ENCODE peak calls at places on chromosomes 5 and 9, in nine cellular contexts. One of them, this sample, is unnamed.

GRCh38 chr5:81768960-81769452 is 18.1 kb upstream of the SSBP2 start:
- DNase-seq in GM06990: no peak
- DNase-seq in CD4-positive, alpha-beta memory T cell: no peak
- DNase-seq in kidney: no peak
- DNase-seq in adipocyte: peak; percentile 80
- DNase-seq in mammary epithelial cell: peak; percentile 90
- DNase-seq in upper lobe of right lung: no peak
- DNase-seq in right atrium auricular region: no peak
- DNase-seq in left lung: no peak
- DNase-seq in this sample: no peak

GRCh38 chr5:98398465-98398864 is 375.0 kb upstream of the RGMB start:
- DNase-seq in GM06990: no peak
- DNase-seq in adipocyte: no peak
- DNase-seq in upper lobe of right lung: no peak
- DNase-seq in right atrium auricular region: no peak
- DNase-seq in left lung: no peak
- DNase-seq in CD4-positive, alpha-beta memory T cell: no peak
- DNase-seq in kidney: no peak
- DNase-seq in mammary epithelial cell: no peak
- DNase-seq in this sample: no peak

GRCh38 chr5:88660326-88660946 is 222.5 kb downstream of the MEF2C start:
- DNase-seq in mammary epithelial cell: peak; percentile 49
- DNase-seq in upper lobe of right lung: no peak
- DNase-seq in adipocyte: no peak
- DNase-seq in kidney: peak; percentile 59
- DNase-seq in CD4-positive, alpha-beta memory T cell: no peak
- DNase-seq in left lung: peak; percentile 55
- DNase-seq in right atrium auricular region: no peak
- DNase-seq in GM06990: no peak
- DNase-seq in this sample: no peak

GRCh38 chr5:150034677-150035076 is 34.1 kb downstream of the HMGXB3 start:
- DNase-seq in kidney: no peak
- DNase-seq in left lung: no peak
- DNase-seq in GM06990: no peak
- DNase-seq in CD4-positive, alpha-beta memory T cell: no peak
- DNase-seq in mammary epithelial cell: no peak
- DNase-seq in right atrium auricular region: no peak
- DNase-seq in upper lobe of right lung: no peak
- DNase-seq in adipocyte: peak; percentile 71
- DNase-seq in this sample: no peak

GRCh38 chr9:137982132-137982666 is 104.6 kb downstream of the CACNA1B start:
- DNase-seq in kidney: no peak
- DNase-seq in CD4-positive, alpha-beta memory T cell: no peak
- DNase-seq in mammary epithelial cell: peak; percentile 15
- DNase-seq in GM06990: no peak
- DNase-seq in upper lobe of right lung: no peak
- DNase-seq in adipocyte: no peak
- DNase-seq in left lung: no peak
- DNase-seq in right atrium auricular region: no peak
- DNase-seq in this sample: no peak

GRCh38 chr9:35566417-35566816 is 38.6 kb upstream of the TESK1 start:
- DNase-seq in left lung: no peak
- DNase-seq in kidney: no peak
- DNase-seq in right atrium auricular region: no peak
- DNase-seq in upper lobe of right lung: no peak
- DNase-seq in adipocyte: peak; percentile 50
- DNase-seq in CD4-positive, alpha-beta memory T cell: no peak
- DNase-seq in GM06990: no peak
- DNase-seq in mammary epithelial cell: no peak
- DNase-seq in this sample: no peak

GRCh38 chr9:110835404-110835803 is 166.8 kb downstream of the MUSK start:
- DNase-seq in adipocyte: peak; percentile 81
- DNase-seq in GM06990: no peak
- DNase-seq in right atrium auricular region: no peak
- DNase-seq in kidney: no peak
- DNase-seq in upper lobe of right lung: no peak
- DNase-seq in left lung: no peak
- DNase-seq in mammary epithelial cell: peak; percentile 9
- DNase-seq in CD4-positive, alpha-beta memory T cell: no peak
- DNase-seq in this sample: no peak

GRCh38 chr5:15290953-15291352 is 209.0 kb upstream of the FBXL7 start:
- DNase-seq in mammary epithelial cell: no peak
- DNase-seq in upper lobe of right lung: no peak
- DNase-seq in CD4-positive, alpha-beta memory T cell: no peak
- DNase-seq in left lung: no peak
- DNase-seq in GM06990: no peak
- DNase-seq in kidney: no peak
- DNase-seq in right atrium auricular region: no peak
- DNase-seq in adipocyte: no peak
- DNase-seq in this sample: no peak

GRCh38 chr9:2125909-2126308 is 110.8 kb downstream of the SMARCA2 start:
- DNase-seq in right atrium auricular region: no peak
- DNase-seq in mammary epithelial cell: no peak
- DNase-seq in CD4-positive, alpha-beta memory T cell: no peak
- DNase-seq in kidney: no peak
- DNase-seq in left lung: no peak
- DNase-seq in upper lobe of right lung: no peak
- DNase-seq in GM06990: peak; percentile 26
- DNase-seq in adipocyte: no peak
- DNase-seq in this sample: no peak

GRCh38 chr5:1752881-1753280 is 46.8 kb downstream of the MRPL36 start:
- DNase-seq in left lung: peak; percentile 54
- DNase-seq in GM06990: no peak
- DNase-seq in upper lobe of right lung: peak; percentile 53
- DNase-seq in right atrium auricular region: no peak
- DNase-seq in adipocyte: no peak
- DNase-seq in mammary epithelial cell: no peak
- DNase-seq in kidney: peak; percentile 23
- DNase-seq in CD4-positive, alpha-beta memory T cell: no peak
- DNase-seq in this sample: no peak

GRCh38 chr5:127813633-127814171 is 110.5 kb downstream of the CCDC192 start:
- DNase-seq in adipocyte: peak; percentile 84
- DNase-seq in mammary epithelial cell: peak; percentile 71
- DNase-seq in left lung: no peak
- DNase-seq in GM06990: no peak
- DNase-seq in upper lobe of right lung: no peak
- DNase-seq in right atrium auricular region: no peak
- DNase-seq in CD4-positive, alpha-beta memory T cell: no peak
- DNase-seq in kidney: no peak
- DNase-seq in this sample: no peak

GRCh38 chr5:142070734-142071133 is 37.8 kb upstream of the NDFIP1 start:
- DNase-seq in right atrium auricular region: no peak
- DNase-seq in adipocyte: no peak
- DNase-seq in left lung: no peak
- DNase-seq in mammary epithelial cell: no peak
- DNase-seq in kidney: no peak
- DNase-seq in GM06990: no peak
- DNase-seq in CD4-positive, alpha-beta memory T cell: no peak
- DNase-seq in upper lobe of right lung: no peak
- DNase-seq in this sample: no peak

GRCh38 chr5:548256-548655 is 24.0 kb upstream of the SLC9A3 start:
- DNase-seq in adipocyte: peak; percentile 20
- DNase-seq in upper lobe of right lung: peak; percentile 71
- DNase-seq in CD4-positive, alpha-beta memory T cell: no peak
- DNase-seq in mammary epithelial cell: no peak
- DNase-seq in left lung: peak; percentile 49
- DNase-seq in right atrium auricular region: no peak
- DNase-seq in GM06990: no peak
- DNase-seq in kidney: peak; percentile 43
- DNase-seq in this sample: no peak

GRCh38 chr9:111099199-111100005 is 61.1 kb upstream of the LPAR1 start:
- DNase-seq in mammary epithelial cell: no peak
- DNase-seq in CD4-positive, alpha-beta memory T cell: no peak
- DNase-seq in right atrium auricular region: no peak
- DNase-seq in kidney: no peak
- DNase-seq in GM06990: no peak
- DNase-seq in adipocyte: no peak
- DNase-seq in upper lobe of right lung: no peak
- DNase-seq in left lung: no peak
- DNase-seq in this sample: no peak

GRCh38 chr5:95317085-95317484 is 32.2 kb upstream of the MCTP1 start:
- DNase-seq in left lung: no peak
- DNase-seq in GM06990: no peak
- DNase-seq in mammary epithelial cell: no peak
- DNase-seq in right atrium auricular region: no peak
- DNase-seq in upper lobe of right lung: no peak
- DNase-seq in kidney: no peak
- DNase-seq in adipocyte: no peak
- DNase-seq in CD4-positive, alpha-beta memory T cell: no peak
- DNase-seq in this sample: no peak

GRCh38 chr5:60945760-60946253 is 802 bp downstream of the NDUFAF2 start:
- DNase-seq in CD4-positive, alpha-beta memory T cell: no peak
- DNase-seq in right atrium auricular region: no peak
- DNase-seq in kidney: peak; percentile 71
- DNase-seq in upper lobe of right lung: no peak
- DNase-seq in GM06990: no peak
- DNase-seq in left lung: peak; percentile 83
- DNase-seq in adipocyte: peak; percentile 74
- DNase-seq in mammary epithelial cell: peak; percentile 55
- DNase-seq in this sample: peak; percentile 60

GRCh38 chr9:98406469-98406868 is 151.0 kb upstream of the TBC1D2 start:
- DNase-seq in upper lobe of right lung: peak; percentile 22
- DNase-seq in mammary epithelial cell: no peak
- DNase-seq in kidney: no peak
- DNase-seq in right atrium auricular region: no peak
- DNase-seq in left lung: no peak
- DNase-seq in GM06990: no peak
- DNase-seq in adipocyte: no peak
- DNase-seq in CD4-positive, alpha-beta memory T cell: no peak
- DNase-seq in this sample: no peak

GRCh38 chr5:55850839-55851674 is at the start of gene IL31RA:
- DNase-seq in kidney: no peak
- DNase-seq in GM06990: no peak
- DNase-seq in left lung: no peak
- DNase-seq in right atrium auricular region: no peak
- DNase-seq in CD4-positive, alpha-beta memory T cell: no peak
- DNase-seq in upper lobe of right lung: no peak
- DNase-seq in adipocyte: peak; percentile 79
- DNase-seq in mammary epithelial cell: peak; percentile 82
- DNase-seq in this sample: no peak

GRCh38 chr9:22817181-22817580 is 370.6 kb downstream of the DMRTA1 start:
- DNase-seq in GM06990: no peak
- DNase-seq in right atrium auricular region: no peak
- DNase-seq in CD4-positive, alpha-beta memory T cell: no peak
- DNase-seq in mammary epithelial cell: no peak
- DNase-seq in upper lobe of right lung: no peak
- DNase-seq in left lung: no peak
- DNase-seq in adipocyte: peak; percentile 48
- DNase-seq in kidney: no peak
- DNase-seq in this sample: no peak

GRCh38 chr5:34658023-34658422 is 1.9 kb downstream of the RAI14 start:
- DNase-seq in mammary epithelial cell: no peak
- DNase-seq in GM06990: no peak
- DNase-seq in left lung: no peak
- DNase-seq in upper lobe of right lung: no peak
- DNase-seq in right atrium auricular region: no peak
- DNase-seq in adipocyte: peak; percentile 57
- DNase-seq in kidney: no peak
- DNase-seq in CD4-positive, alpha-beta memory T cell: no peak
- DNase-seq in this sample: no peak

GRCh38 chr5:2993771-2994170 is 242.3 kb upstream of the IRX2 start:
- DNase-seq in adipocyte: no peak
- DNase-seq in upper lobe of right lung: no peak
- DNase-seq in mammary epithelial cell: no peak
- DNase-seq in CD4-positive, alpha-beta memory T cell: no peak
- DNase-seq in GM06990: no peak
- DNase-seq in left lung: no peak
- DNase-seq in kidney: no peak
- DNase-seq in right atrium auricular region: no peak
- DNase-seq in this sample: no peak

GRCh38 chr5:82312373-82312856 is 34.3 kb upstream of the RPS23 start:
- DNase-seq in upper lobe of right lung: no peak
- DNase-seq in CD4-positive, alpha-beta memory T cell: peak; percentile 4
- DNase-seq in adipocyte: peak; percentile 95
- DNase-seq in kidney: no peak
- DNase-seq in GM06990: no peak
- DNase-seq in right atrium auricular region: peak; percentile 78
- DNase-seq in mammary epithelial cell: peak; percentile 56
- DNase-seq in left lung: peak; percentile 43
- DNase-seq in this sample: peak; percentile 66

GRCh38 chr9:114065304-114065703 is 12.8 kb downstream of the AMBP start:
- DNase-seq in upper lobe of right lung: no peak
- DNase-seq in right atrium auricular region: no peak
- DNase-seq in CD4-positive, alpha-beta memory T cell: no peak
- DNase-seq in GM06990: no peak
- DNase-seq in left lung: no peak
- DNase-seq in adipocyte: no peak
- DNase-seq in kidney: no peak
- DNase-seq in mammary epithelial cell: no peak
- DNase-seq in this sample: no peak

GRCh38 chr9:129402341-129402739 is 218.6 kb downstream of the C9orf50 start:
- DNase-seq in mammary epithelial cell: no peak
- DNase-seq in right atrium auricular region: no peak
- DNase-seq in adipocyte: no peak
- DNase-seq in upper lobe of right lung: no peak
- DNase-seq in GM06990: no peak
- DNase-seq in CD4-positive, alpha-beta memory T cell: no peak
- DNase-seq in left lung: peak; percentile 67
- DNase-seq in kidney: peak; percentile 77
- DNase-seq in this sample: peak; percentile 54
- H3K36me3 ChIP-seq in mammary epithelial cell: no peaks in the 10 kb centered on the region
- H3K36me3 ChIP-seq in right atrium auricular region: no peaks in the 10 kb centered on the region
- H3K36me3 ChIP-seq in adipocyte: no peaks in the 10 kb centered on the region
- H3K36me3 ChIP-seq in upper lobe of right lung: no peaks in the 10 kb centered on the region
- H3K36me3 ChIP-seq in GM06990: no peaks in the 10 kb centered on the region
- H3K36me3 ChIP-seq in CD4-positive, alpha-beta memory T cell: no peaks in the 10 kb centered on the region
- H3K36me3 ChIP-seq in left lung: no peaks in the 10 kb centered on the region
- H3K36me3 ChIP-seq in kidney: no peaks in the 10 kb centered on the region
- H3K36me3 ChIP-seq in this sample: no peaks in the 10 kb centered on the region

GRCh38 chr9:136913701-136914438 is 27.6 kb downstream of the TRAF2 start:
- DNase-seq in kidney: no peak
- DNase-seq in adipocyte: no peak
- DNase-seq in right atrium auricular region: no peak
- DNase-seq in left lung: no peak
- DNase-seq in GM06990: no peak
- DNase-seq in upper lobe of right lung: no peak
- DNase-seq in mammary epithelial cell: no peak
- DNase-seq in CD4-positive, alpha-beta memory T cell: no peak
- DNase-seq in this sample: no peak
- H3K36me3 ChIP-seq in kidney: peaks cover 16% of the 10 kb centered on the region
- H3K36me3 ChIP-seq in adipocyte: peaks cover 47% of the 10 kb centered on the region
- H3K36me3 ChIP-seq in right atrium auricular region: peaks cover 29% of the 10 kb centered on the region
- H3K36me3 ChIP-seq in left lung: peaks cover 78% of the 10 kb centered on the region
- H3K36me3 ChIP-seq in GM06990: peaks cover 30% of the 10 kb centered on the region
- H3K36me3 ChIP-seq in upper lobe of right lung: peaks cover 43% of the 10 kb centered on the region
- H3K36me3 ChIP-seq in mammary epithelial cell: peaks cover 26% of the 10 kb centered on the region
- H3K36me3 ChIP-seq in CD4-positive, alpha-beta memory T cell: peaks cover 46% of the 10 kb centered on the region
- H3K36me3 ChIP-seq in this sample: no peaks in the 10 kb centered on the region

GRCh38 chr5:65820373-65820772 is 98.4 kb downstream of the NLN start:
- DNase-seq in right atrium auricular region: no peak
- DNase-seq in GM06990: no peak
- DNase-seq in upper lobe of right lung: no peak
- DNase-seq in mammary epithelial cell: no peak
- DNase-seq in kidney: no peak
- DNase-seq in adipocyte: no peak
- DNase-seq in left lung: no peak
- DNase-seq in CD4-positive, alpha-beta memory T cell: no peak
- DNase-seq in this sample: no peak
- H3K36me3 ChIP-seq in right atrium auricular region: no peaks in the 10 kb centered on the region
- H3K36me3 ChIP-seq in GM06990: no peaks in the 10 kb centered on the region
- H3K36me3 ChIP-seq in upper lobe of right lung: no peaks in the 10 kb centered on the region
- H3K36me3 ChIP-seq in mammary epithelial cell: no peaks in the 10 kb centered on the region
- H3K36me3 ChIP-seq in kidney: no peaks in the 10 kb centered on the region
- H3K36me3 ChIP-seq in adipocyte: peaks cover 6% of the 10 kb centered on the region
- H3K36me3 ChIP-seq in left lung: no peaks in the 10 kb centered on the region
- H3K36me3 ChIP-seq in CD4-positive, alpha-beta memory T cell: no peaks in the 10 kb centered on the region
- H3K36me3 ChIP-seq in this sample: no peaks in the 10 kb centered on the region

GRCh38 chr9:124521142-124521541 is 13.9 kb upstream of the NR5A1 start:
- DNase-seq in left lung: no peak
- DNase-seq in mammary epithelial cell: no peak
- DNase-seq in upper lobe of right lung: no peak
- DNase-seq in CD4-positive, alpha-beta memory T cell: no peak
- DNase-seq in right atrium auricular region: no peak
- DNase-seq in GM06990: no peak
- DNase-seq in kidney: no peak
- DNase-seq in adipocyte: no peak
- DNase-seq in this sample: no peak
- H3K36me3 ChIP-seq in left lung: peaks cover 10% of the 10 kb centered on the region
- H3K36me3 ChIP-seq in mammary epithelial cell: no peaks in the 10 kb centered on the region
- H3K36me3 ChIP-seq in upper lobe of right lung: no peaks in the 10 kb centered on the region
- H3K36me3 ChIP-seq in CD4-positive, alpha-beta memory T cell: no peaks in the 10 kb centered on the region
- H3K36me3 ChIP-seq in right atrium auricular region: no peaks in the 10 kb centered on the region
- H3K36me3 ChIP-seq in GM06990: peaks cover 2% of the 10 kb centered on the region
- H3K36me3 ChIP-seq in kidney: peaks cover 2% of the 10 kb centered on the region
- H3K36me3 ChIP-seq in adipocyte: no peaks in the 10 kb centered on the region
- H3K36me3 ChIP-seq in this sample: no peaks in the 10 kb centered on the region